ENCODE peak calls at places on chromosomes 13 and 19, in seven cellular contexts. Y, M, P, S, K, N and B are unnamed samples.

GRCh38 chr13:40692946-40693345 is 26.5 kb upstream of the FOXO1 start:
- DNase-seq in Y (no peak), M (no peak), P (no peak), S (no peak), K (no peak), N (peak; percentile 77), B (no peak)

GRCh38 chr19:40241809-40242384 is 15.4 kb upstream of the CCNP start:
- DNase-seq in Y (no peak), M (peak; percentile 46), P (peak; percentile 82), S (no peak), K (no peak), N (peak; percentile 77), B (no peak)

GRCh38 chr13:97223711-97224461 is 1.8 kb downstream of the MBNL2 start:
- DNase-seq in Y (peak; percentile 48), M (no peak), P (peak; percentile 49), S (peak; percentile 55), K (peak; percentile 96), N (peak; percentile 95), B (no peak)

GRCh38 chr13:75788494-75788991 is 152.4 kb downstream of the LMO7 start:
- DNase-seq in Y (no peak), M (no peak), P (no peak), S (no peak), K (peak; percentile 96), N (peak; percentile 92), B (no peak)

GRCh38 chr13:94419304-94419943 is 60.1 kb downstream of the DCT start:
- DNase-seq in Y (no peak), M (no peak), P (no peak), S (no peak), K (peak; percentile 86), N (peak; percentile 75), B (no peak)

GRCh38 chr13:76440568-76440967 is 445.6 kb downstream of the KCTD12 start:
- DNase-seq in Y (no peak), M (no peak), P (no peak), S (no peak), K (no peak), N (no peak), B (no peak)

GRCh38 chr19:604355-604754 is 14.7 kb downstream of the HCN2 start:
- DNase-seq in Y (no peak), M (no peak), P (no peak), S (no peak), K (no peak), N (no peak), B (no peak)

GRCh38 chr13:74129500-74130144 is 4.6 kb downstream of the KLF12 start:
- DNase-seq in Y (no peak), M (no peak), P (no peak), S (no peak), K (no peak), N (peak; percentile 27), B (no peak)

GRCh38 chr13:86269511-86269910 is 470.3 kb upstream of the SLITRK6 start:
- DNase-seq in Y (no peak), M (no peak), P (no peak), S (no peak), K (no peak), N (no peak), B (no peak)

GRCh38 chr13:51276684-51277083 is 54.5 kb downstream of the FAM124A start:
- DNase-seq in Y (no peak), M (no peak), P (no peak), S (no peak), K (no peak), N (no peak), B (no peak)

GRCh38 chr13:67230243-67230773 is at the start of gene PCDH9:
- DNase-seq in Y (peak; percentile 97), M (peak; percentile 95), P (peak; percentile 96), S (peak; percentile 96), K (peak; percentile 97), N (peak; percentile 99), B (peak; percentile 94)

GRCh38 chr13:82717249-82717648 is 1165.0 kb downstream of the SLITRK1 start:
- DNase-seq in Y (no peak), M (no peak), P (no peak), S (no peak), K (peak; percentile 59), N (peak; percentile 89), B (no peak)

GRCh38 chr13:30429721-30430694 is 7.7 kb downstream of the UBE2L5 start:
- DNase-seq in Y (no peak), M (no peak), P (no peak), S (no peak), K (peak; percentile 95), N (peak; percentile 95), B (no peak)

GRCh38 chr13:112083971-112084370 is 17.0 kb downstream of the SOX1 start:
- DNase-seq in Y (no peak), M (no peak), P (no peak), S (no peak), K (no peak), N (no peak), B (no peak)

GRCh38 chr19:16170134-16170533 is 3.2 kb downstream of the CIB3 start:
- DNase-seq in Y (no peak), M (no peak), P (no peak), S (no peak), K (no peak), N (no peak), B (no peak)

GRCh38 chr19:16180611-16181010 is 4.6 kb upstream of the FAM32A start:
- DNase-seq in Y (no peak), M (no peak), P (no peak), S (no peak), K (peak; percentile 86), N (peak; percentile 84), B (no peak)

GRCh38 chr19:16175954-16176353 is 2.6 kb upstream of the CIB3 start:
- DNase-seq in Y (no peak), M (no peak), P (no peak), S (no peak), K (no peak), N (no peak), B (no peak)
- TF ChIP-seq CTCF in Y (no peak), M (no peak), P (no peak), S (no peak), K (no peak), N (no peak), B (no peak)

DNA sequence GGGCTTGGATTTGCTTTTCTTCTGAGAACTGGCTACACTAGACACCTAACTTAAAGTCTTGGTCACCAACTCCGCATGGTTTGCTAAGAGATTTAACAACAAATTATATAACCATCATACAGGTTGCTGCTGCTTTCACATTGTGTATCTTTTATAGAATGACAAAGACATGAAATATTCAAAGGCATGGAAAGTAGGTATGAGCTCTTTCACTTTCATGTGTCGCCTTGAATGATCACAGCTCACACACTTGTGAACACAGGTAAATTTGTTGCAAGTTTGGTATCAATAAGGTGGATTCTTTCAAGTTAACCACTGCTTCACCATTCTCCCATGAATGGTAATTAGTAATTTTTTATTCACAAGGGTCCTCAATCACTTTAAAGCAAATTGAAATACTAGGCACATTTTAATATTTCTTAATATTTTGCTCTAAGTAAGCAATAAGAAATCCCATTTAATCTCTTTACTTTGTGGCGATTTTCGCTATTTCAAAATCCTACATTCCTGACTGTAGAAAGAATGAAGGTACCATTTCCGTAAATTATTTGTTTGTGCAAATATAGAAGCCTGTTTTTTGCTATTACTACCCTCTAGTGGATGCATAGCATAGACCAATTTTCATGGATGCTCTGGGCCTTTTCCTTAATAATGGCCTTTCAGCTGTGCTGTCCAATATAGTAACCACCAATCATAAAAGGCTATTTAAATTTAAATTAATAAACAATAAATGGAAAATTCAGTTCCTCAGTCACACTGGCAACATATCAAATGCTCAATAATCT is 45.5 kb upstream of the FREM2 start:
- DNase-seq in Y (no peak), M (no peak), P (no peak), S (no peak), K (no peak), N (no peak), B (no peak)
- TF ChIP-seq CTCF in Y (no peak), M (peak; percentile 30), P (no peak), S (peak; percentile 36), K (peak; percentile 14), N (peak; percentile 52), B (peak; percentile 51)

DNA sequence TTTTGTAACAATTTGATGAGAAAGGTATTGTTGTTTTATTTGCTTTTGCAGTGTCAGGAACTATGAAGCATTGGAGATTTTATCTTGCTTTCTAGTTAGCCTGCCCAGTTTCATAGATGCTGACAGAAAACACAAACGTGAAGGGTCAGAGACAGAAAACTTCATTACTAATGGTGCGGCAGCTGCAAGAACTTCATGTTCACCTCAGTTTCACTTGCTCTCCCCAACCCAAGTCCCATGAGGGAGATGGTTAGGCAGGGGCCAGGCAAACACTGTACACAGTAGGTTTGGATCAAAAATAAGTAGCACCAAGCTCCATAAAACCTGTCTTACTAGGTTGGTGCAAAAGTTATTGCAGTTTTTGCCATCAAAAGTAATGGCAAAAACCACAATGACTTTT is 550.2 kb upstream of the MIR17HG start:
- DNase-seq in Y (no peak), M (no peak), P (no peak), S (no peak), K (no peak), N (no peak), B (no peak)
- TF ChIP-seq CTCF in Y (no peak), M (no peak), P (no peak), S (no peak), K (no peak), N (no peak), B (no peak)

GRCh38 chr19:30791116-30791515 is 418.9 kb downstream of the ZNF536 start:
- DNase-seq in Y (peak; percentile 33), M (no peak), P (no peak), S (no peak), K (no peak), N (no peak), B (no peak)

GRCh38 chr19:30784850-30785459 is 412.8 kb downstream of the ZNF536 start:
- DNase-seq in Y (peak; percentile 60), M (peak; percentile 73), P (peak; percentile 63), S (peak; percentile 58), K (peak; percentile 26), N (no peak), B (peak; percentile 47)

GRCh38 chr19:30785728-30786127 is 413.5 kb downstream of the ZNF536 start:
- DNase-seq in Y (no peak), M (no peak), P (no peak), S (no peak), K (no peak), N (no peak), B (no peak)

GRCh38 chr19:30790048-30790680 is 418.0 kb downstream of the ZNF536 start:
- DNase-seq in Y (no peak), M (no peak), P (no peak), S (no peak), K (no peak), N (no peak), B (no peak)

GRCh38 chr19:30788105-30788765 is 416.1 kb downstream of the ZNF536 start:
- DNase-seq in Y (peak; percentile 3), M (no peak), P (no peak), S (no peak), K (no peak), N (no peak), B (no peak)
- TF ChIP-seq CTCF in Y (no peak), M (no peak), P (no peak), S (no peak), K (no peak), N (no peak), B (no peak)